ENCODE peak calls at places on chromosomes 6 and 20, in nine cellular contexts. V, W, U, Q, I, X, K, Z and H are unnamed samples.

GRCh38 chr6:135183532-135184440 is 2.7 kb downstream of the MYB start:
- DNase-seq in K (no peak), I (no peak), W (peak), U (peak), V (peak), Z (peak), X (peak), Q (no peak), H (no peak)

GRCh38 chr6:5968817-5969726 is 37.7 kb downstream of the NRN1 start:
- DNase-seq in W (no peak), Q (no peak), U (no peak), X (no peak), I (no peak), Z (peak), V (peak), K (no peak), H (no peak)

GRCh38 chr6:25945175-25945574 is 14.7 kb upstream of the SLC17A2 start:
- DNase-seq in U (no peak), Z (no peak), V (no peak), I (no peak), K (no peak), Q (no peak), X (no peak), W (no peak), H (no peak)

GRCh38 chr6:70325009-70325408 is 22.1 kb upstream of the COL9A1 start:
- DNase-seq in Z (no peak), U (no peak), X (no peak), I (no peak), W (no peak), Q (no peak), V (no peak), K (no peak), H (no peak)

GRCh38 chr20:24485981-24486380 is 16.6 kb downstream of the SYNDIG1 start:
- DNase-seq in K (no peak), V (peak), Z (no peak), X (no peak), Q (no peak), I (no peak), W (no peak), U (no peak), H (no peak)

GRCh38 chr6:105431226-105431625 is 28.3 kb upstream of the PREP start:
- DNase-seq in X (peak), K (peak), I (no peak), Q (no peak), V (peak), W (no peak), Z (peak), U (peak), H (no peak)

GRCh38 chr20:53805895-53806384 is 212.3 kb upstream of the ZNF217 start:
- DNase-seq in Z (no peak), K (no peak), X (no peak), V (no peak), I (no peak), W (no peak), Q (no peak), U (peak), H (no peak)

GRCh38 chr6:149242883-149243282 is 74.6 kb upstream of the TAB2 start:
- DNase-seq in K (no peak), I (no peak), Z (no peak), X (no peak), U (peak), V (no peak), W (no peak), Q (no peak), H (no peak)

GRCh38 chr6:163580311-163581030 is 166.0 kb downstream of the QKI start:
- DNase-seq in Q (no peak), X (no peak), W (no peak), Z (no peak), U (no peak), V (no peak), I (no peak), K (no peak), H (no peak)

GRCh38 chr6:163583558-163583957 is 169.0 kb downstream of the QKI start:
- DNase-seq in U (no peak), X (no peak), I (no peak), Z (no peak), V (no peak), K (no peak), Q (no peak), W (no peak), H (no peak)

GRCh38 chr6:163579111-163579879 is 164.8 kb downstream of the QKI start:
- DNase-seq in V (peak), X (peak), K (no peak), U (peak), Q (no peak), Z (no peak), W (no peak), I (no peak), H (no peak)

GRCh38 chr6:163577404-163577803 is 162.9 kb downstream of the QKI start:
- DNase-seq in U (no peak), X (no peak), Z (no peak), I (no peak), V (no peak), W (no peak), K (no peak), Q (no peak), H (no peak)

GRCh38 chr6:163579880-163580295 is 165.4 kb downstream of the QKI start:
- DNase-seq in Q (no peak), V (peak), W (no peak), X (peak), U (peak), K (no peak), Z (no peak), I (no peak), H (no peak)
- TF ChIP-seq CTCF in Q (peak), V (peak), W (no peak), X (peak), U (no peak), K (peak), Z (no peak), I (peak), H (peak)

GRCh38 chr20:21704408-21705385 is 767 bp upstream of the PAX1 start:
- DNase-seq in Z (no peak), Q (no peak), I (peak), U (no peak), K (no peak), W (no peak), X (peak), V (peak), H (no peak)

GRCh38 chr20:21703740-21704407 is 1.6 kb upstream of the PAX1 start:
- DNase-seq in V (no peak), I (peak), Q (no peak), U (no peak), X (no peak), Z (no peak), W (no peak), K (no peak), H (no peak)

GRCh38 chr20:21702001-21702400 is 3.5 kb upstream of the PAX1 start:
- DNase-seq in X (peak), Q (no peak), Z (no peak), V (no peak), W (no peak), U (no peak), K (no peak), I (no peak), H (no peak)

GRCh38 chr20:21701171-21701876 is 4.1 kb upstream of the PAX1 start:
- DNase-seq in K (no peak), Z (no peak), X (peak), U (no peak), Q (no peak), V (peak), I (peak), W (no peak), H (no peak)

DNA sequence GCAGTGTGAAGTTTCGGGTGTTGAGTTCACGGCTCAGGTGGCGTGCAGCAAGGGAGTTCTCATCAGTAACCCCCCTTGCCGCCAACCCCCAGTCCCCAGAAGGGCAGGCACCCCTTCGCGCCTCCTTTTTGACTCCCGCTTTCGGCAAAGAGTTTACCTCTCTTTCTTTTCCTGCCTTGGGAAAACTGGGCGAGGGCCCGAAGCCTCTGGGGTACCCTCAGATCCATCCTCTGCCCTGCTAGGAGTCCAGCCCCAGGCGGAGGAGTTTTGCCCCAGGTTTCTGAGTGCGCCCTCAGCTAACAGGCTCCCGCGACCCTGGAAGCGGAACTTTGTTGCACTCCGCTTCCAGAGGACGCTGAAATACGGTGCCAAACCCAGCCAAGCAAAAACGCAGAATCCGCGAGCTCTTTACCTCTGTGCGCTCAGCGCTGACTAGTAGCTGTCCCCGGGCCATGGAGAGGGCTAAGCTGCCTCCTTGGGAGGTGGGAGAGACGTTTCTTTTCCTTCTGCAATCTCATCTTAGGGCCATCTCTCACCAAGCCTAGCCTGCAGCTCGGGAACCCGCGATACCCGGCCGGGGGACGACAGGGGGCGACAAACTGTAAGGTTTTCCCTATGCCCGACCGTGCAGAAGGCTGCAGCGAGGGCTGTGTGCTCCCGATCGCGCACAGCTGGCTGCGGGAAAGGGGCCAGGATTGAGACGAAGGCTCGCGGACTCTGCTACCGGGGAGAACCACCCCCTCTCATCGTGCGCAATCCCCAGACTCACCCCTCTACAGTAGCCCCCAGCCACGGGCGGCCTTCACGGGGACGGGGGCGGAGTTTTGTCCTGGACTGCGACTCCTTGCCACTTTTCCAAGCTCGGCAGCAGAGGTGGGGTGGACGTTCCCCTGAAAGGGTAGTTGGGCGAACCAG is 2.7 kb upstream of the PAX1 start:
- DNase-seq in X (peak), V (peak), Q (no peak), U (peak), Z (peak), W (no peak), I (peak), K (no peak), H (no peak)
- TF ChIP-seq CTCF in X (peak), V (peak), Q (peak), U (peak), Z (no peak), W (no peak), I (peak), K (peak), H (peak)

GRCh38 chr20:31608256-31608980 is 3.3 kb downstream of the ID1 start:
- DNase-seq in Z (peak), Q (no peak), I (peak), V (peak), X (peak), K (no peak), W (no peak), U (peak), H (no peak)
- TF ChIP-seq CTCF in Z (no peak), Q (peak), I (no peak), V (no peak), X (no peak), K (no peak), W (no peak), U (no peak), H (no peak)

GRCh38 chr6:111382476-111383294 is 100.3 kb downstream of the REV3L start:
- DNase-seq in U (no peak), Q (no peak), W (no peak), V (no peak), K (no peak), I (no peak), Z (no peak), X (no peak), H (no peak)

GRCh38 chr6:111379831-111380230 is 103.2 kb downstream of the REV3L start:
- DNase-seq in I (no peak), Q (no peak), W (no peak), K (no peak), U (no peak), V (no peak), X (no peak), Z (no peak), H (no peak)

GRCh38 chr6:111379302-111379701 is 103.7 kb downstream of the REV3L start:
- DNase-seq in V (no peak), Q (no peak), I (no peak), U (no peak), K (no peak), X (no peak), W (no peak), Z (no peak), H (no peak)

GRCh38 chr6:111381126-111381525 is 101.9 kb downstream of the REV3L start:
- DNase-seq in W (no peak), U (peak), Z (no peak), V (no peak), K (no peak), I (no peak), X (no peak), Q (no peak), H (no peak)

GRCh38 chr6:111377558-111378120 is 105.4 kb downstream of the REV3L start:
- DNase-seq in Z (no peak), X (no peak), W (no peak), V (no peak), I (no peak), K (no peak), Q (no peak), U (no peak), H (no peak)
- TF ChIP-seq CTCF in Z (no peak), X (no peak), W (no peak), V (no peak), I (no peak), K (no peak), Q (no peak), U (no peak), H (no peak)

GRCh38 chr6:81752084-81752968 is at the start of gene TENT5A:
- DNase-seq in I (peak), Z (peak), K (peak), X (peak), Q (peak), V (peak), W (peak), U (peak), H (no peak)
- TF ChIP-seq CTCF in I (peak), Z (no peak), K (no peak), X (peak), Q (peak), V (peak), W (no peak), U (peak), H (peak)

DNA sequence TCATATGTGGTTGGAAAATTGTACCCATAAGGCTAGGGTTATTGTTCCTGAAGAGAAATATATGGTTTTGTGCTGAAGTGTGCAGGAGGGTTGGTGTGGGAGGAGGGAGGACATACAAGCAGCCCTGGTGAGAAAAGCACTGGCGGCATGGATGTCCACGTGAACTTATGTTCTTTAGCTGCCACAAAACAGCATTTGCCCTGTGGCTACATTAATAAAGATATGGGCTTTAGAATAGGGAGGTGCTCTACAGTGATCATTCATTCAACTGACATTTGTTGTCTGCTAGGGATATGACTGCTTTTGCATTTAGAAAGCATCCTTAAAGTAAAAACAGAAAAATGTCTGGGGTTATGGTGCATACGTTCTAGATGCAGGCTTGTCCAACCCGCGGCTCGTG is 4.0 kb downstream of the HLA-A start:
- DNase-seq in Z (no peak), Q (no peak), U (no peak), W (no peak), X (no peak), I (no peak), V (no peak), K (no peak), H (no peak)
- TF ChIP-seq CTCF in Z (no peak), Q (no peak), U (no peak), W (no peak), X (no peak), I (no peak), V (no peak), K (no peak), H (no peak)

GRCh38 chr6:132020138-132020551 is 69.0 kb upstream of the CCN2 start:
- DNase-seq in Q (no peak), Z (no peak), K (no peak), W (no peak), V (no peak), I (no peak), U (peak), X (no peak), H (no peak)

GRCh38 chr6:132021552-132022375 is 70.6 kb upstream of the CCN2 start:
- DNase-seq in Q (no peak), V (peak), I (no peak), X (no peak), U (no peak), W (no peak), Z (no peak), K (no peak), H (no peak)

GRCh38 chr6:132025468-132025867 is 74.3 kb upstream of the CCN2 start:
- DNase-seq in W (no peak), I (no peak), X (no peak), Q (no peak), U (no peak), Z (no peak), V (peak), K (no peak), H (no peak)

GRCh38 chr6:132017921-132018320 is 66.7 kb upstream of the CCN2 start:
- DNase-seq in Z (no peak), V (no peak), X (no peak), U (no peak), Q (no peak), W (no peak), K (no peak), I (no peak), H (no peak)

GRCh38 chr6:132023490-132023889 is 72.3 kb upstream of the CCN2 start:
- DNase-seq in K (no peak), V (peak), Q (no peak), Z (no peak), X (peak), W (no peak), I (no peak), U (no peak), H (no peak)
- TF ChIP-seq CTCF in K (no peak), V (peak), Q (no peak), Z (no peak), X (peak), W (no peak), I (no peak), U (peak), H (peak)

DNA sequence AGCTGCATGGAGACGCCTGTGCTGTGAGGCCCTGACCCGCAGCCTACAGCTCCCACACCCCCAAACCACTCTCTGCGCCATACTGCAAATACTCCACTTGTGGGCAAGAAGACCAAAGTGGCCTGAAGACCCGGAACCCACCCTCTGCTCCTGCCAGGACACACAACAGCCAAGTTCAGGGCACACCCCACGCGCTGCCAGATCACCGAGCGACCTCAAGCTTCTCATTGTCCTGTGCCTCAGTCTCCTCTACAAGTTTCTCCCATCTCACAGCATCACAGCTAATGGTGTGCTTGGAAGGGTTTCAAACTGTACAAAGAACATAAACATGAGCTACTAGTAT is 81.3 kb upstream of the MPC1 start:
- DNase-seq in X (no peak), I (peak), K (no peak), U (no peak), Q (no peak), Z (no peak), W (no peak), V (no peak), H (no peak)
- TF ChIP-seq CTCF in X (no peak), I (no peak), K (no peak), U (no peak), Q (no peak), Z (no peak), W (no peak), V (no peak), H (no peak)

GRCh38 chr20:61722146-61722678 is 343.5 kb downstream of the TAF4 start:
- DNase-seq in U (no peak), V (no peak), W (no peak), I (no peak), X (no peak), Z (no peak), K (no peak), Q (no peak), H (no peak)

GRCh38 chr20:61720348-61720696 is 345.4 kb downstream of the TAF4 start:
- DNase-seq in V (no peak), X (no peak), U (no peak), K (no peak), I (no peak), Z (no peak), Q (no peak), W (no peak), H (no peak)

GRCh38 chr20:61723538-61724257 is 342.0 kb downstream of the TAF4 start:
- DNase-seq in X (no peak), Z (no peak), V (no peak), I (no peak), Q (no peak), K (no peak), W (no peak), U (no peak), H (no peak)

GRCh38 chr20:61718361-61718760 is 347.3 kb downstream of the TAF4 start:
- DNase-seq in V (no peak), U (no peak), W (no peak), Q (no peak), Z (no peak), I (no peak), K (no peak), X (no peak), H (no peak)

GRCh38 chr20:61719691-61720347 is 345.9 kb downstream of the TAF4 start:
- DNase-seq in K (no peak), W (peak), V (no peak), Z (no peak), U (no peak), X (peak), Q (no peak), I (no peak), H (no peak)
- TF ChIP-seq CTCF in K (no peak), W (no peak), V (no peak), Z (no peak), U (no peak), X (no peak), Q (no peak), I (no peak), H (no peak)

GRCh38 chr6:154548130-154548830 is 37.8 kb upstream of the CNKSR3 start:
- DNase-seq in W (no peak), V (no peak), U (peak), Q (no peak), I (no peak), K (no peak), Z (no peak), X (no peak), H (no peak)
- TF ChIP-seq CTCF in W (no peak), V (no peak), U (no peak), Q (no peak), I (no peak), K (no peak), Z (no peak), X (no peak), H (no peak)